ENCODE peak calls at places on chromosomes 4 and X, in six cellular contexts. One of them, this sample, is unnamed. For H3K36me3, the result is how much of the 10 kb centered on the place peaks cover.

GRCh38 chr4:86592553-86593249 is 1.4 kb upstream of the PTPN13 start:
- DNase-seq in left ventricle myocardium inferior: no peak
- DNase-seq in CD8-positive, alpha-beta T cell: no peak
- DNase-seq in A673: no peak
- DNase-seq in adrenal gland: no peak
- DNase-seq in mucosa of descending colon: no peak
- DNase-seq in this sample: no peak

GRCh38 chrX:130110379-130111219 is at the start of gene ELF4:
- DNase-seq in CD8-positive, alpha-beta T cell: peak
- DNase-seq in mucosa of descending colon: peak
- DNase-seq in left ventricle myocardium inferior: peak
- DNase-seq in A673: peak
- DNase-seq in adrenal gland: peak
- DNase-seq in this sample: peak

GRCh38 chr4:68451246-68452211 is 4.3 kb downstream of the TMPRSS11E start:
- DNase-seq in adrenal gland: no peak
- DNase-seq in CD8-positive, alpha-beta T cell: no peak
- DNase-seq in A673: no peak
- DNase-seq in left ventricle myocardium inferior: no peak
- DNase-seq in mucosa of descending colon: no peak
- DNase-seq in this sample: no peak

GRCh38 chr4:83889802-83890201 is 353.9 kb downstream of the GPAT3 start:
- DNase-seq in A673: no peak
- DNase-seq in CD8-positive, alpha-beta T cell: no peak
- DNase-seq in mucosa of descending colon: no peak
- DNase-seq in left ventricle myocardium inferior: no peak
- DNase-seq in adrenal gland: no peak
- DNase-seq in this sample: no peak

GRCh38 chr4:8336412-8337075 is 67.0 kb downstream of the HTRA3 start:
- DNase-seq in mucosa of descending colon: no peak
- DNase-seq in CD8-positive, alpha-beta T cell: no peak
- DNase-seq in left ventricle myocardium inferior: no peak
- DNase-seq in adrenal gland: no peak
- DNase-seq in A673: no peak
- DNase-seq in this sample: no peak

GRCh38 chrX:42021058-42021457 is 97.7 kb upstream of the CASK start:
- DNase-seq in A673: no peak
- DNase-seq in left ventricle myocardium inferior: no peak
- DNase-seq in mucosa of descending colon: no peak
- DNase-seq in CD8-positive, alpha-beta T cell: no peak
- DNase-seq in adrenal gland: no peak
- DNase-seq in this sample: no peak

GRCh38 chr4:90113881-90114457 is 13.2 kb upstream of the CCSER1 start:
- DNase-seq in left ventricle myocardium inferior: no peak
- DNase-seq in CD8-positive, alpha-beta T cell: no peak
- DNase-seq in mucosa of descending colon: no peak
- DNase-seq in A673: no peak
- DNase-seq in adrenal gland: no peak
- DNase-seq in this sample: no peak

GRCh38 chrX:323721-324628 is 5.4 kb upstream of the GTPBP6 start:
- DNase-seq in A673: peak
- DNase-seq in adrenal gland: peak
- DNase-seq in mucosa of descending colon: peak
- DNase-seq in left ventricle myocardium inferior: peak
- DNase-seq in CD8-positive, alpha-beta T cell: no peak
- DNase-seq in this sample: peak

GRCh38 chr4:153246446-153247115 is 42.3 kb downstream of the TRIM2 start:
- DNase-seq in A673: no peak
- DNase-seq in mucosa of descending colon: peak
- DNase-seq in adrenal gland: peak
- DNase-seq in left ventricle myocardium inferior: no peak
- DNase-seq in CD8-positive, alpha-beta T cell: no peak
- DNase-seq in this sample: no peak

GRCh38 chr4:133154725-133155124 is 5.6 kb downstream of the PCDH10 start:
- DNase-seq in A673: peak
- DNase-seq in mucosa of descending colon: no peak
- DNase-seq in CD8-positive, alpha-beta T cell: no peak
- DNase-seq in adrenal gland: no peak
- DNase-seq in left ventricle myocardium inferior: no peak
- DNase-seq in this sample: peak

GRCh38 chrX:21193196-21193595 is 181.0 kb upstream of the CNKSR2 start:
- DNase-seq in left ventricle myocardium inferior: no peak
- DNase-seq in A673: no peak
- DNase-seq in mucosa of descending colon: no peak
- DNase-seq in CD8-positive, alpha-beta T cell: no peak
- DNase-seq in adrenal gland: no peak
- DNase-seq in this sample: no peak

GRCh38 chrX:151970661-151971060 is 3.8 kb downstream of the GABRE start:
- DNase-seq in left ventricle myocardium inferior: peak
- DNase-seq in CD8-positive, alpha-beta T cell: no peak
- DNase-seq in adrenal gland: peak
- DNase-seq in A673: no peak
- DNase-seq in mucosa of descending colon: peak
- DNase-seq in this sample: no peak

GRCh38 chrX:13373807-13374187 is 53.9 kb upstream of the ATXN3L start:
- DNase-seq in left ventricle myocardium inferior: no peak
- DNase-seq in mucosa of descending colon: no peak
- DNase-seq in adrenal gland: no peak
- DNase-seq in A673: no peak
- DNase-seq in CD8-positive, alpha-beta T cell: no peak
- DNase-seq in this sample: no peak

GRCh38 chr4:15543537-15544195 is 74.0 kb downstream of the CC2D2A start:
- DNase-seq in mucosa of descending colon: no peak
- DNase-seq in adrenal gland: no peak
- DNase-seq in left ventricle myocardium inferior: no peak
- DNase-seq in A673: no peak
- DNase-seq in CD8-positive, alpha-beta T cell: no peak
- DNase-seq in this sample: no peak

GRCh38 chrX:124289443-124289842 is 43.0 kb upstream of the TEX13D start:
- DNase-seq in left ventricle myocardium inferior: no peak
- DNase-seq in mucosa of descending colon: no peak
- DNase-seq in A673: no peak
- DNase-seq in CD8-positive, alpha-beta T cell: no peak
- DNase-seq in adrenal gland: no peak
- DNase-seq in this sample: no peak

GRCh38 chr4:140163029-140163810 is 9.2 kb upstream of the MAML3 start:
- DNase-seq in A673: no peak
- DNase-seq in CD8-positive, alpha-beta T cell: no peak
- DNase-seq in adrenal gland: peak
- DNase-seq in mucosa of descending colon: no peak
- DNase-seq in left ventricle myocardium inferior: no peak
- DNase-seq in this sample: no peak

GRCh38 chrX:10157545-10157944 is 770 bp downstream of the CLCN4 start:
- DNase-seq in A673: no peak
- DNase-seq in left ventricle myocardium inferior: no peak
- DNase-seq in mucosa of descending colon: no peak
- DNase-seq in CD8-positive, alpha-beta T cell: no peak
- DNase-seq in adrenal gland: no peak
- DNase-seq in this sample: no peak

GRCh38 chr4:186192068-186192751 is 843 bp downstream of the CYP4V2 start:
- DNase-seq in adrenal gland: peak
- DNase-seq in left ventricle myocardium inferior: peak
- DNase-seq in CD8-positive, alpha-beta T cell: peak
- DNase-seq in mucosa of descending colon: no peak
- DNase-seq in A673: peak
- DNase-seq in this sample: peak

GRCh38 chr4:104421576-104421975 is 73.1 kb downstream of the CXXC4 start:
- DNase-seq in left ventricle myocardium inferior: no peak
- DNase-seq in CD8-positive, alpha-beta T cell: no peak
- DNase-seq in mucosa of descending colon: no peak
- DNase-seq in adrenal gland: no peak
- DNase-seq in A673: no peak
- DNase-seq in this sample: no peak

GRCh38 chr4:7924163-7924562 is 15.5 kb downstream of the AFAP1 start:
- DNase-seq in mucosa of descending colon: no peak
- DNase-seq in A673: no peak
- DNase-seq in adrenal gland: peak
- DNase-seq in CD8-positive, alpha-beta T cell: no peak
- DNase-seq in left ventricle myocardium inferior: no peak
- DNase-seq in this sample: no peak

GRCh38 chrX:36986231-36986630 is 21.9 kb upstream of the FAM47C start:
- DNase-seq in A673: no peak
- DNase-seq in CD8-positive, alpha-beta T cell: no peak
- DNase-seq in mucosa of descending colon: peak
- DNase-seq in adrenal gland: no peak
- DNase-seq in left ventricle myocardium inferior: no peak
- DNase-seq in this sample: no peak

GRCh38 chrX:30513284-30513683 is 64.3 kb downstream of the TASL start:
- DNase-seq in A673: peak
- DNase-seq in left ventricle myocardium inferior: no peak
- DNase-seq in adrenal gland: no peak
- DNase-seq in mucosa of descending colon: no peak
- DNase-seq in CD8-positive, alpha-beta T cell: no peak
- DNase-seq in this sample: no peak

GRCh38 chr4:39812500-39812899 is 114.6 kb downstream of the UBE2K start:
- DNase-seq in CD8-positive, alpha-beta T cell: no peak
- DNase-seq in A673: no peak
- DNase-seq in adrenal gland: peak
- DNase-seq in left ventricle myocardium inferior: no peak
- DNase-seq in mucosa of descending colon: no peak
- DNase-seq in this sample: no peak

GRCh38 chr4:69639542-69639941 is at the start of gene UGT2A2:
- DNase-seq in CD8-positive, alpha-beta T cell: no peak
- DNase-seq in mucosa of descending colon: no peak
- DNase-seq in A673: no peak
- DNase-seq in adrenal gland: no peak
- DNase-seq in left ventricle myocardium inferior: no peak
- DNase-seq in this sample: no peak

GRCh38 chr4:189143255-189143654 is 797.4 kb upstream of the FRG1 start:
- DNase-seq in mucosa of descending colon: no peak
- DNase-seq in CD8-positive, alpha-beta T cell: no peak
- DNase-seq in A673: no peak
- DNase-seq in left ventricle myocardium inferior: no peak
- DNase-seq in adrenal gland: no peak
- DNase-seq in this sample: no peak

GRCh38 chr4:74418063-74418670 is 26.8 kb upstream of the AREG start:
- DNase-seq in CD8-positive, alpha-beta T cell: no peak
- DNase-seq in left ventricle myocardium inferior: no peak
- DNase-seq in A673: peak
- DNase-seq in adrenal gland: no peak
- DNase-seq in mucosa of descending colon: no peak
- DNase-seq in this sample: no peak

DNA sequence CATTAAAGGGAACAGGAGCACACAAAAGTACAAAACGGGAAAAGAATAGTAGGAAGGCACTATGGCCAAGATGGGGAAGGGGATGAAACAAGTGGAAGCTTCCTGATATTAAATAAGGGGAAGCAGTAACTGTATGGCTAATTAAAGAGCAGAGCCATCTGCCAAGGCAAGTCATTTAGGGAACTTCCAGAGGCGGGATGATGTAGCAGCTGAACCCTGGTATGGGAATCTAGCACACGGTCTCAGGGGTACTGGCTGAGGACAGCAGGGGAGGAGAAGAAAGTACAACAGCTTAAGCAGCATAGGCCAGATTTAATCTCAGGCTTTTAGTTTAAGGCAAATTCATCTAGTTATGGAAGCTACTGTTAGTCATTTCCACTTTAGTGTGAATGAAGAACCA is 59.1 kb downstream of the IGFBP7 start:
- DNase-seq in mucosa of descending colon: no peak
- DNase-seq in A673: no peak
- DNase-seq in adrenal gland: no peak
- DNase-seq in left ventricle myocardium inferior: no peak
- DNase-seq in CD8-positive, alpha-beta T cell: no peak
- DNase-seq in this sample: no peak
- H3K36me3 ChIP-seq in mucosa of descending colon: under half
- H3K36me3 ChIP-seq in A673: under half
- H3K36me3 ChIP-seq in adrenal gland: under half
- H3K36me3 ChIP-seq in left ventricle myocardium inferior: under half
- H3K36me3 ChIP-seq in CD8-positive, alpha-beta T cell: under half
- H3K36me3 ChIP-seq in this sample: under half

DNA sequence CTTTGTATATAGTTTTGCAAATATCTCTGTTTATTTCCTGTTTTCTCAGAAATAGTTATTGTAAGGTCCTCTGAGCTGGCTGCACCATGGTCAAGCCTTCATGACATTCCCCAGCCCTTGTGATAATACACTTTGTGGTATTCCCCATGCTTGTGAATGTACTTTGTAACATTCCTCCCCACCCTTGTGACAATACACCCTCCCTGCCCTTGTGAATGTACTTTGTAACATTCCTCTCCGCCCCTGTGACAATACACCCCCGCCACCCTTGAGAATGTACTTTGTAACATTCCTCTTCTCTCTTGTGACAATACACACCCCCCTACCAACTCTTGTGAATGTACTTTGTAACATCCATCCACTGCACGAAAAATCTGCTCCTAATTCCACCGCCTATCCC is 530.7 kb downstream of the CENPC start:
- DNase-seq in adrenal gland: no peak
- DNase-seq in CD8-positive, alpha-beta T cell: no peak
- DNase-seq in left ventricle myocardium inferior: no peak
- DNase-seq in A673: no peak
- DNase-seq in mucosa of descending colon: no peak
- DNase-seq in this sample: no peak
- TF ChIP-seq CTCF in adrenal gland: no peak
- TF ChIP-seq CTCF in CD8-positive, alpha-beta T cell: no peak
- TF ChIP-seq CTCF in left ventricle myocardium inferior: no peak
- TF ChIP-seq CTCF in A673: no peak
- TF ChIP-seq CTCF in mucosa of descending colon: no peak
- TF ChIP-seq CTCF in this sample: no peak

DNA sequence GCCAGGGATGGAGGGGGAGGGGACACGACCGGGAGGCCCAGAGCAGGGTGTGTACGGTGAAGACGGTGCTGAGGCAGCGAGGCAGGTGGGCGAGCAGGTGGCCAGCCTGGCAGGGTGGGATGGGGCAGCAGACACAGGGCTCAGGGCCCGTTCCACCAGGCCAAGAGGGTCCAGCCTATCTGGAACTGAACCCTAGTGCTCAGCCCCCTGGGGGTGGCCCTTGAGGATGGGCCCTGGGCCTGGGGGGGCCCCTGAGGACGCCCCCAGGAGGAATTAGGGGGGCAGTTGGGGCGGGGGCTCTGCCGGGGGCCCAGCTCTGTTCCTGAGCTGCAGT is 3.0 kb upstream of the HGFAC start:
- DNase-seq in mucosa of descending colon: no peak
- DNase-seq in A673: no peak
- DNase-seq in left ventricle myocardium inferior: no peak
- DNase-seq in adrenal gland: no peak
- DNase-seq in CD8-positive, alpha-beta T cell: no peak
- DNase-seq in this sample: no peak
- H3K36me3 ChIP-seq in mucosa of descending colon: under half
- H3K36me3 ChIP-seq in A673: under half
- H3K36me3 ChIP-seq in left ventricle myocardium inferior: under half
- H3K36me3 ChIP-seq in adrenal gland: under half
- H3K36me3 ChIP-seq in CD8-positive, alpha-beta T cell: under half
- H3K36me3 ChIP-seq in this sample: under half

DNA sequence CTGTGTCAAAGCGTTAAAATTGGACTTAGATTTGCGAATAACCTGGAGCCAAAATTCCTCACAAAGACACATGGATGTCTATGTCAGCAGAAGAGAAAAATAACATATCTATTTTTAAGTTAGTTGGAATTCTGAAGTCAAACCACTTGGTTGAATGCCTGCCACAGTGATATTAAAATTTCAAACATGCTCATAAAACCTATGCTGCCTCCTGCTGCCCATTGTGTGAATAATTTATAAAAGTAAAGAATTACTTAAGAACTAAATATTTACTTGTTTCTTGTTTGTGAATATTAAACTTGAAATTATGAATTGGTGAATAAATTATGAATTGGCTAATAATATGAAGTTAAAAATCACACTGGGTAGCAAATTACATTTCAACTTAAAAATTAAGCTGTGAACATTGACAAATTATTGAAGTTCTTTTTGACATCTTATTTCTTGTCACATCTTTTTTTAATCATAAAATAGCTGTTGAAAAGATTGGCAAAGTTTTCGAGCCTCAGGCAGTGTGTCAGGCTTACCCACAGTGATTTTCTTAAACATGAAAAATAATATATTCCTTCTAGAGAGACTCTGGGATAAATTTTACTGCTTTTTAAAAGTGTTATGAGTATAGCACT is 35.4 kb downstream of the FABP2 start:
- DNase-seq in A673: peak
- DNase-seq in mucosa of descending colon: no peak
- DNase-seq in CD8-positive, alpha-beta T cell: peak
- DNase-seq in adrenal gland: peak
- DNase-seq in left ventricle myocardium inferior: no peak
- DNase-seq in this sample: no peak
- TF ChIP-seq CTCF in A673: peak
- TF ChIP-seq CTCF in mucosa of descending colon: peak
- TF ChIP-seq CTCF in CD8-positive, alpha-beta T cell: peak
- TF ChIP-seq CTCF in adrenal gland: peak
- TF ChIP-seq CTCF in left ventricle myocardium inferior: peak
- TF ChIP-seq CTCF in this sample: peak

This sample was measured in WERI-Rb-1.